ENCODE peak calls at places on chromosomes 11 and 22, in five cellular contexts. K is AG08396, R is Daoy, T is WTC11, U is SHP77 treated with DMSO at 0.1 percent for 48 hours. N is an unnamed sample.

GRCh38 chr11:63099555-63099954 is 44.5 kb downstream of the SLC22A24 start:
- DNase-seq in K (no peak), R (no peak), T (no peak), U (no peak), N (no peak)

GRCh38 chr22:24601217-24602104 is 1.5 kb upstream of the GGT1 start:
- DNase-seq in K (no peak), R (peak), T (no peak), U (no peak), N (no peak)

GRCh38 chr11:14300661-14301304 is 58.2 kb downstream of the RRAS2 start:
- DNase-seq in K (peak), R (peak), T (peak), U (peak), N (peak)

GRCh38 chr22:22033803-22034468 is 51.3 kb upstream of the TOP3B start:
- DNase-seq in K (no peak), R (no peak), T (no peak), U (no peak), N (no peak)

GRCh38 chr11:59669611-59670009 is 773 bp upstream of the PATL1 start:
- DNase-seq in K (peak), R (no peak), T (peak), U (no peak), N (no peak)

GRCh38 chr11:10328314-10329090 is 23.6 kb downstream of the ADM start:
- DNase-seq in K (no peak), R (peak), T (no peak), U (no peak), N (no peak)

GRCh38 chr11:19071255-19071654 is 10.7 kb upstream of the MRGPRX2 start:
- DNase-seq in K (peak), R (peak), T (peak), U (peak), N (peak)

GRCh38 chr11:119352857-119353260 is 6.4 kb upstream of the MFRP start:
- DNase-seq in K (no peak), R (no peak), T (no peak), U (peak), N (peak)

GRCh38 chr11:49424136-49424535 is 215.7 kb upstream of the FOLH1 start:
- DNase-seq in K (no peak), R (no peak), T (no peak), U (no peak), N (no peak)

GRCh38 chr11:47731466-47731865 is 16.3 kb upstream of the AGBL2 start:
- DNase-seq in K (no peak), R (no peak), T (no peak), U (no peak), N (no peak)

GRCh38 chr11:9040410-9040809 is 36.6 kb upstream of the NRIP3 start:
- DNase-seq in K (no peak), R (no peak), T (no peak), U (no peak), N (no peak)

GRCh38 chr11:65537620-65538231 is 12.8 kb downstream of the SCYL1 start:
- DNase-seq in K (no peak), R (no peak), T (no peak), U (no peak), N (peak)

GRCh38 chr22:33770723-33771122 is 149.6 kb downstream of the LARGE1 start:
- DNase-seq in K (no peak), R (no peak), T (no peak), U (no peak), N (no peak)

GRCh38 chr11:32451808-32452207 is 16.5 kb upstream of the WT1 start:
- DNase-seq in K (no peak), R (no peak), T (no peak), U (no peak), N (no peak)

N was measured in hepatocyte.